ENCODE peak calls at places on chromosomes 11 and 22, in four cellular contexts. J is GDM1, R is NCI-H1436, E is NB4. U is an unnamed sample.

GRCh38 chr22:39444937-39445465 is 11.8 kb upstream of the MGAT3 start:
- DNase-seq in J (no peak), R (no peak), E (no peak), U (no peak)

GRCh38 chr11:67468056-67468455 is 995 bp downstream of the TMEM134 start:
- DNase-seq in J (no peak), R (no peak), E (no peak), U (no peak)

GRCh38 chr11:59550368-59550841 is 39.1 kb downstream of the OR4D9 start:
- DNase-seq in J (no peak), R (peak; percentile 95), E (peak; percentile 98), U (peak; percentile 83)

GRCh38 chr22:30906946-30907345 is 61.6 kb downstream of the MORC2 start:
- DNase-seq in J (no peak), R (no peak), E (no peak), U (no peak)

GRCh38 chr11:95592455-95592854 is 197.1 kb downstream of the FAM76B start:
- DNase-seq in J (no peak), R (no peak), E (no peak), U (no peak)

GRCh38 chr22:44671742-44672141 is 30.3 kb upstream of the PRR5 start:
- DNase-seq in J (no peak), R (no peak), E (peak; percentile 43), U (peak; percentile 51)

GRCh38 chr11:68012843-68013610 is 2.9 kb downstream of the ALDH3B1 start:
- DNase-seq in J (no peak), R (no peak), E (no peak), U (no peak)

GRCh38 chr11:112320668-112321067 is 60.0 kb upstream of the PLET1 start:
- DNase-seq in J (no peak), R (no peak), E (no peak), U (no peak)

GRCh38 chr11:113859665-113860064 is 15.7 kb downstream of the USP28 start:
- DNase-seq in J (no peak), R (no peak), E (peak; percentile 13), U (no peak)

U was measured in central memory CD8-positive, alpha-beta T cell.